ENCODE peak calls at places on chromosomes 3 and 15, in eight cellular contexts. K is heart left ventricle, Q is body of pancreas, N is transverse colon, P is adrenal gland, G is right lobe of liver, F is spleen, Z is suprapubic skin. L is an unnamed sample. For H3K36me3, the result is how much of the 10 kb centered on the place peaks cover.

GRCh38 chr3:57556459-57557087 is 499 bp downstream of the PDE12 start:
- DNase-seq in K (no peak), Q (peak), N (peak), P (no peak), G (peak), F (peak), Z (peak), L (no peak)

GRCh38 chr3:54962200-54962599 is 34.3 kb upstream of the LRTM1 start:
- DNase-seq in K (no peak), Q (no peak), N (no peak), P (no peak), G (no peak), F (no peak), Z (no peak), L (no peak)

GRCh38 chr3:196080997-196081833 is 675 bp downstream of the TFRC start:
- DNase-seq in K (peak), Q (peak), N (peak), P (peak), G (peak), F (peak), Z (peak), L (peak)

GRCh38 chr15:56353119-56353518 is 12.1 kb upstream of the TEX9 start:
- DNase-seq in K (no peak), Q (no peak), N (no peak), P (no peak), G (no peak), F (no peak), Z (no peak), L (no peak)

GRCh38 chr3:160174621-160175020 is 50.6 kb upstream of the C3orf80 start:
- DNase-seq in K (no peak), Q (no peak), N (no peak), P (no peak), G (no peak), F (no peak), Z (no peak), L (no peak)

GRCh38 chr15:25184356-25185155 is 229.8 kb downstream of the SNRPN start:
- DNase-seq in K (no peak), Q (no peak), N (no peak), P (no peak), G (peak), F (peak), Z (peak), L (no peak)

GRCh38 chr15:100115711-100116090 is 226.1 kb downstream of the ADAMTS17 start:
- DNase-seq in K (no peak), Q (no peak), N (no peak), P (no peak), G (no peak), F (peak), Z (no peak), L (peak)

GRCh38 chr15:47715856-47716445 is 1.4 kb upstream of the SEMA6D start:
- DNase-seq in K (peak), Q (peak), N (no peak), P (no peak), G (no peak), F (no peak), Z (no peak), L (no peak)

GRCh38 chr3:36210840-36211655 is 169.3 kb upstream of the STAC start:
- DNase-seq in K (no peak), Q (no peak), N (no peak), P (no peak), G (no peak), F (no peak), Z (no peak), L (no peak)

GRCh38 chr15:50767332-50767861 is 1.9 kb upstream of the SPPL2A start:
- DNase-seq in K (peak), Q (peak), N (no peak), P (no peak), G (no peak), F (no peak), Z (no peak), L (no peak)

GRCh38 chr3:24498391-24498790 is 3.7 kb upstream of the THRB start:
- DNase-seq in K (no peak), Q (no peak), N (no peak), P (no peak), G (no peak), F (no peak), Z (no peak), L (no peak)

GRCh38 chr15:80494311-80494710 is 90.1 kb downstream of the ARNT2 start:
- DNase-seq in K (no peak), Q (no peak), N (no peak), P (no peak), G (no peak), F (no peak), Z (no peak), L (no peak)

GRCh38 chr3:4793311-4793710 is 185.9 kb upstream of the BHLHE40 start:
- DNase-seq in K (no peak), Q (no peak), N (no peak), P (no peak), G (no peak), F (no peak), Z (no peak), L (no peak)

GRCh38 chr15:48865387-48866079 is 12.4 kb upstream of the EID1 start:
- DNase-seq in K (no peak), Q (no peak), N (no peak), P (no peak), G (no peak), F (no peak), Z (no peak), L (no peak)

GRCh38 chr15:60905587-60905986 is 323.5 kb downstream of the RORA start:
- DNase-seq in K (no peak), Q (peak), N (peak), P (no peak), G (no peak), F (no peak), Z (no peak), L (no peak)

GRCh38 chr3:78918361-78919020 is 849.3 kb downstream of the ROBO1 start:
- DNase-seq in K (no peak), Q (no peak), N (no peak), P (no peak), G (no peak), F (no peak), Z (no peak), L (no peak)

GRCh38 chr3:3081659-3082546 is 28.3 kb downstream of the IL5RA start:
- DNase-seq in K (no peak), Q (no peak), N (no peak), P (no peak), G (no peak), F (no peak), Z (no peak), L (no peak)

GRCh38 chr3:141632779-141633374 is 105.2 kb upstream of the RNF7 start:
- DNase-seq in K (no peak), Q (no peak), N (no peak), P (no peak), G (no peak), F (no peak), Z (no peak), L (no peak)

GRCh38 chr15:88215249-88215648 is 41.3 kb downstream of the NTRK3 start:
- DNase-seq in K (no peak), Q (no peak), N (no peak), P (no peak), G (no peak), F (no peak), Z (no peak), L (no peak)

GRCh38 chr3:42572278-42572677 is 9.5 kb downstream of the SEC22C start:
- DNase-seq in K (no peak), Q (peak), N (peak), P (peak), G (no peak), F (no peak), Z (no peak), L (peak)

GRCh38 chr3:101853971-101854370 is 4.7 kb downstream of the NFKBIZ start:
- DNase-seq in K (no peak), Q (no peak), N (no peak), P (no peak), G (no peak), F (no peak), Z (no peak), L (no peak)

GRCh38 chr15:58467722-58468436 is 36.1 kb downstream of the LIPC start:
- DNase-seq in K (no peak), Q (peak), N (no peak), P (no peak), G (peak), F (no peak), Z (no peak), L (no peak)

GRCh38 chr15:41940441-41940857 is 31.9 kb downstream of the EHD4 start:
- DNase-seq in K (no peak), Q (no peak), N (no peak), P (peak), G (no peak), F (no peak), Z (peak), L (no peak)

GRCh38 chr3:48088056-48088748 is 72.0 kb upstream of the MAP4 start:
- DNase-seq in K (peak), Q (peak), N (no peak), P (peak), G (no peak), F (no peak), Z (peak), L (no peak)

GRCh38 chr15:47750030-47750739 is 32.9 kb downstream of the SEMA6D start:
- DNase-seq in K (no peak), Q (no peak), N (no peak), P (no peak), G (no peak), F (no peak), Z (no peak), L (no peak)

GRCh38 chr15:47846128-47846868 is 129.0 kb downstream of the SEMA6D start:
- DNase-seq in K (no peak), Q (no peak), N (no peak), P (no peak), G (no peak), F (no peak), Z (no peak), L (no peak)

GRCh38 chr15:92929002-92929401 is 28.9 kb downstream of the CHD2 start:
- DNase-seq in K (no peak), Q (no peak), N (no peak), P (no peak), G (no peak), F (no peak), Z (no peak), L (no peak)
- H3K36me3 ChIP-seq in K (under half), Q (under half), N (half or more), P (half or more), G (under half), F (under half), Z (half or more), L (half or more)

GRCh38 chr15:68542771-68543544 is 35.8 kb upstream of the CORO2B start:
- DNase-seq in K (peak), Q (no peak), N (no peak), P (peak), G (no peak), F (no peak), Z (no peak), L (peak)
- TF ChIP-seq POLR2A in K (no peak), Q (no peak), N (no peak), P (no peak), G (no peak), F (no peak), Z (no peak), L (no peak)

GRCh38 chr3:107128942-107129341 is 248.3 kb upstream of the CCDC54 start:
- DNase-seq in K (no peak), Q (no peak), N (no peak), P (no peak), G (no peak), F (no peak), Z (no peak), L (no peak)
- H3K36me3 ChIP-seq in K (under half), Q (under half), N (under half), P (under half), G (under half), F (under half), Z (under half), L (under half)

DNA sequence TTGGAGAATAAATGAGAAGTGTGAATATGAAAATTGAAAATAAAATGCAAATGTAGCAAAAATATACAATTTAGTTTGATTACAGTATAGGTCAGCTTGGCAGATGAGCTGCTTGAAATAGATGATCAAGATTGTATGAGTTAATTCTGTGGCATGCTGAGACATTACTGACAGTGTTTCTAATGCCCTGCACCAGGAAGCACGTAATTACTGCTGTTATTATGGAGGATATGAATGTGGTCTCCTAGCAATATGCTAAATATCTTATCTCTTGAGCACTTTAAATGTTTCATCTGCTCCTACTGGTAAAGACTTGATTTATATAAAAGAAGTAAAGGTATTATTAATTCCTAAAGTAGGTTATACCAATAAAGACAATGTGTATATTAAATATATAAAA is 1015.5 kb downstream of the PLOD2 start:
- DNase-seq in K (no peak), Q (no peak), N (no peak), P (no peak), G (no peak), F (no peak), Z (no peak), L (no peak)
- TF ChIP-seq POLR2A in K (no peak), Q (no peak), N (no peak), P (no peak), G (no peak), F (no peak), Z (no peak), L (no peak)

GRCh38 chr3:170149016-170149415 is 32.5 kb downstream of the PHC3 start:
- DNase-seq in K (no peak), Q (peak), N (no peak), P (no peak), G (no peak), F (no peak), Z (no peak), L (no peak)
- H3K36me3 ChIP-seq in K (under half), Q (under half), N (under half), P (under half), G (under half), F (under half), Z (under half), L (under half)

DNA sequence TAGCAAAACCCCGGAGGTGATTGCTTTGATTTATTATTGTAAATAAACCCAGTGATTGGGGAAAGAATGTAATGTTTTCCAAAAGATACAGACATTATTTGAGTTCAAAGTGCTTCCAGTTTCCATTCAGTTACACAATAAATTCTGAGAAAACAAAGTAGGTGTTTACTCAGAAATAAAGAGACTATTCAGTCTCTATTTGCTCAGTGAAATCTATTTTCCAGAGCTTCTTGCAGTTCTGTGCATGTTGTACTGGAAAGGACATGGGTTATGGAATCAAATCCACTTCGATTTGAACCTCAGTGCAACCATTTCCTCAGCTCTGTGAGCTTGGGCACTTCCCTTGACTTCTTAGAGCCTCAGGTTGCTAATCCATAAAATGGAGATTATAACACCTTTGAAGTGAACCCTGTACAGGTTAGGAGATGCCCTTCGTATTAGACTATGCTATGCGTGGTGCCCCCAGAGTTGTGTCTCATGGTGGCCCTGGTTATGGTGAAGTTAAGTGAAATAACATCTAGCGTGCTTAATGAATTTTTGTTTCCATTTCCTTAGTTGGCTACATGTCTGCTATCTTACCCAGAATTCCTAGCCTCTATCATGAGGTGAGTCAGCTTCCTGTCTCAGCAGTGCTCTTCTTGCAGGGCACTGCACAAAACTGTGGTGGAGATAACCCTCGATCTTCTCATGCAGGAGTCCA is 97.8 kb downstream of the RPL39L start:
- DNase-seq in K (no peak), Q (no peak), N (no peak), P (no peak), G (no peak), F (no peak), Z (no peak), L (no peak)
- TF ChIP-seq POLR2A in K (no peak), Q (no peak), N (no peak), P (no peak), G (peak), F (no peak), Z (no peak), L (no peak)

L was measured in tibial nerve.